ENCODE peak calls at places on chromosomes 3 and 15, in eight cellular contexts. E is GM12891, D is AG20443, F is amniotic stem cell, Y is GDM1, Q is T-cell, U is endothelial cell, T is psoas muscle. R is an unnamed sample.

GRCh38 chr3:164468055-164468454 is 610.2 kb downstream of the SI start:
- DNase-seq in E (no peak), D (no peak), F (no peak), Y (no peak), Q (no peak), U (no peak), T (no peak), R (no peak)

GRCh38 chr3:45462522-45463262 is 74.3 kb downstream of the LARS2 start:
- DNase-seq in E (peak), D (no peak), F (no peak), Y (peak), Q (no peak), U (no peak), T (no peak), R (no peak)

GRCh38 chr3:47016934-47017435 is 37.5 kb downstream of the NBEAL2 start:
- DNase-seq in E (peak), D (peak), F (peak), Y (peak), Q (no peak), U (no peak), T (no peak), R (no peak)

GRCh38 chr3:87088366-87088983 is 97.5 kb upstream of the VGLL3 start:
- DNase-seq in E (peak), D (no peak), F (no peak), Y (no peak), Q (no peak), U (peak), T (peak), R (peak)

GRCh38 chr15:75776075-75776443 is 63.4 kb upstream of the CSPG4 start:
- DNase-seq in E (no peak), D (peak), F (no peak), Y (no peak), Q (no peak), U (no peak), T (no peak), R (no peak)

GRCh38 chr3:124920718-124921117 is 13.8 kb downstream of the MUC13 start:
- DNase-seq in E (no peak), D (no peak), F (no peak), Y (no peak), Q (no peak), U (no peak), T (no peak), R (no peak)

GRCh38 chr3:177835008-177835407 is 637.7 kb upstream of the TBL1XR1 start:
- DNase-seq in E (no peak), D (peak), F (no peak), Y (peak), Q (no peak), U (no peak), T (no peak), R (peak)

GRCh38 chr3:40765884-40766283 is 241.1 kb downstream of the ZNF621 start:
- DNase-seq in E (no peak), D (no peak), F (no peak), Y (no peak), Q (no peak), U (no peak), T (no peak), R (no peak)

GRCh38 chr15:34366271-34367043 is 539 bp downstream of the LPCAT4 start:
- DNase-seq in E (no peak), D (peak), F (peak), Y (peak), Q (peak), U (peak), T (peak), R (peak)

GRCh38 chr3:197103766-197104165 is 74.1 kb upstream of the MELTF start:
- DNase-seq in E (no peak), D (no peak), F (no peak), Y (no peak), Q (no peak), U (no peak), T (no peak), R (no peak)